ENCODE peak calls at places on chromosomes 2 and 18, in six cellular contexts. R is GM12891; Q is heart left ventricle; G is A549; W is hypothalamus; Z is activated T-helper 9 cell treated with anti-CD3 and anti-CD28 coated beads, Interleukin-2, amount 50 U/mL, for 16 hours. B is an unnamed sample.

GRCh38 chr2:1584691-1585485 is 159.4 kb downstream of the PXDN start:
- DNase-seq in R (no peak), Q (no peak), G (no peak), W (no peak), Z (no peak), B (no peak)

GRCh38 chr2:170202437-170202836 is 24.5 kb downstream of the MYO3B start:
- DNase-seq in R (no peak), Q (no peak), G (no peak), W (no peak), Z (no peak), B (no peak)

GRCh38 chr2:103805746-103806145 is 1043.9 kb downstream of the TMEM182 start:
- DNase-seq in R (no peak), Q (no peak), G (no peak), W (no peak), Z (no peak), B (no peak)

GRCh38 chr18:37564796-37565137 is 831 bp downstream of the CELF4 start:
- DNase-seq in R (no peak), Q (no peak), G (peak), W (peak), Z (no peak), B (no peak)

GRCh38 chr2:28101892-28102291 is 211.4 kb downstream of the BABAM2 start:
- DNase-seq in R (no peak), Q (no peak), G (no peak), W (no peak), Z (no peak), B (no peak)

GRCh38 chr18:77043541-77044280 is 88.9 kb downstream of the MBP start:
- DNase-seq in R (no peak), Q (no peak), G (no peak), W (no peak), Z (no peak), B (no peak)

GRCh38 chr2:237873382-237873781 is 14.0 kb downstream of the RAMP1 start:
- DNase-seq in R (no peak), Q (no peak), G (no peak), W (no peak), Z (no peak), B (no peak)

GRCh38 chr2:200188851-200189250 is 117.6 kb upstream of the SPATS2L start:
- DNase-seq in R (no peak), Q (no peak), G (no peak), W (no peak), Z (no peak), B (no peak)

GRCh38 chr2:104033399-104033798 is 820.5 kb upstream of the POU3F3 start:
- DNase-seq in R (no peak), Q (no peak), G (peak), W (no peak), Z (no peak), B (no peak)

GRCh38 chr2:238009563-238009962 is 42.7 kb downstream of the UBE2F start:
- DNase-seq in R (no peak), Q (no peak), G (no peak), W (peak), Z (no peak), B (no peak)

GRCh38 chr2:143110759-143111428 is 18.3 kb upstream of the ARHGAP15 start:
- DNase-seq in R (no peak), Q (no peak), G (peak), W (peak), Z (peak), B (peak)

GRCh38 chr2:113117594-113118262 is 9.7 kb upstream of the IL1RN start:
- DNase-seq in R (no peak), Q (no peak), G (no peak), W (no peak), Z (no peak), B (peak)

GRCh38 chr18:72638353-72638752 is 94.2 kb upstream of the CBLN2 start:
- DNase-seq in R (no peak), Q (no peak), G (no peak), W (no peak), Z (no peak), B (no peak)

GRCh38 chr2:67652679-67653078 is 255.5 kb downstream of the ETAA1 start:
- DNase-seq in R (peak), Q (no peak), G (no peak), W (no peak), Z (no peak), B (no peak)

GRCh38 chr18:33404244-33404873 is 36.2 kb downstream of the CCDC178 start:
- DNase-seq in R (no peak), Q (no peak), G (no peak), W (no peak), Z (no peak), B (no peak)

GRCh38 chr2:47904903-47905453 is 1.3 kb downstream of the FBXO11 start:
- DNase-seq in R (peak), Q (peak), G (peak), W (peak), Z (peak), B (no peak)

GRCh38 chr2:174334278-174334715 is 457 bp upstream of the SP9 start:
- DNase-seq in R (no peak), Q (no peak), G (peak), W (no peak), Z (no peak), B (no peak)

GRCh38 chr2:80496770-80497169 is 192.2 kb upstream of the LRRTM1 start:
- DNase-seq in R (no peak), Q (no peak), G (no peak), W (no peak), Z (no peak), B (peak)

B was measured in BJ.